ENCODE peak calls at places on chromosomes 13 and 19, in ten cellular contexts. R, V, H, C, F, M, N, T, Q and I are unnamed samples.

GRCh38 chr19:49843265-49843664 is 7.7 kb upstream of the PTOV1 start:
- DNase-seq in Q (no peak), R (no peak), H (no peak), M (no peak), V (no peak), C (no peak), F (peak), N (no peak), T (no peak), I (no peak)

GRCh38 chr13:89899302-89900103 is 1448.0 kb upstream of the MIR17HG start:
- DNase-seq in T (no peak), C (no peak), V (no peak), R (no peak), H (no peak), F (no peak), M (no peak), N (no peak), Q (no peak), I (no peak)

GRCh38 chr13:24161010-24161775 is 673 bp downstream of the SPATA13 start:
- DNase-seq in C (peak), H (peak), F (peak), M (no peak), T (peak), N (no peak), V (no peak), R (peak), Q (peak), I (no peak)

GRCh38 chr13:74210693-74211393 is 76.6 kb upstream of the KLF12 start:
- DNase-seq in R (no peak), N (peak), C (no peak), F (no peak), T (peak), V (peak), H (no peak), Q (peak), M (no peak), I (peak)

GRCh38 chr13:24092108-24092507 is 68.4 kb upstream of the SPATA13 start:
- DNase-seq in N (no peak), M (no peak), F (no peak), Q (no peak), V (no peak), H (no peak), T (no peak), R (no peak), C (no peak), I (no peak)

GRCh38 chr13:20994441-20994821 is 67.0 kb downstream of the LATS2 start:
- DNase-seq in R (no peak), M (no peak), H (no peak), F (no peak), N (no peak), T (peak), Q (no peak), V (no peak), C (no peak), I (no peak)

GRCh38 chr13:29914591-29914990 is 64.2 kb upstream of the UBL3 start:
- DNase-seq in M (no peak), T (no peak), Q (no peak), H (no peak), N (no peak), F (no peak), C (no peak), V (no peak), R (no peak), I (no peak)

GRCh38 chr19:47633996-47634395 is 25.1 kb downstream of the BICRA start:
- DNase-seq in C (no peak), T (no peak), M (no peak), Q (no peak), F (no peak), N (no peak), V (no peak), H (no peak), R (no peak), I (no peak)